ENCODE peak calls at places on chromosome 7, in nine cellular contexts. One of them, this sample, is unnamed. For H3K4me1, the result is how much of the 10 kb centered on the place peaks cover.

GRCh38 chr7:54712777-54713176 is 46.2 kb downstream of the SEC61G start:
- DNase-seq in gastrocnemius medialis: no peak
- DNase-seq in fibroblast of lung: no peak
- DNase-seq in CD8-positive, alpha-beta T cell: no peak
- DNase-seq in PC-3: no peak
- DNase-seq in lung: no peak
- DNase-seq in Panc1: no peak
- DNase-seq in ascending aorta: no peak
- DNase-seq in heart left ventricle: no peak
- DNase-seq in this sample: no peak

GRCh38 chr7:130486114-130486962 is 5.5 kb upstream of the MEST start:
- DNase-seq in Panc1: peak
- DNase-seq in fibroblast of lung: no peak
- DNase-seq in CD8-positive, alpha-beta T cell: peak
- DNase-seq in heart left ventricle: peak
- DNase-seq in ascending aorta: no peak
- DNase-seq in gastrocnemius medialis: no peak
- DNase-seq in lung: peak
- DNase-seq in PC-3: peak
- DNase-seq in this sample: peak

GRCh38 chr7:11557627-11558026 is 274.4 kb downstream of the THSD7A start:
- DNase-seq in Panc1: peak
- DNase-seq in heart left ventricle: no peak
- DNase-seq in PC-3: peak
- DNase-seq in fibroblast of lung: peak
- DNase-seq in lung: no peak
- DNase-seq in gastrocnemius medialis: peak
- DNase-seq in CD8-positive, alpha-beta T cell: no peak
- DNase-seq in ascending aorta: no peak
- DNase-seq in this sample: peak

GRCh38 chr7:100493476-100494264 is 9.9 kb downstream of the NYAP1 start:
- DNase-seq in PC-3: no peak
- DNase-seq in heart left ventricle: peak
- DNase-seq in ascending aorta: no peak
- DNase-seq in Panc1: no peak
- DNase-seq in lung: no peak
- DNase-seq in gastrocnemius medialis: no peak
- DNase-seq in CD8-positive, alpha-beta T cell: peak
- DNase-seq in fibroblast of lung: peak
- DNase-seq in this sample: no peak

GRCh38 chr7:55441002-55441401 is 75.9 kb downstream of the LANCL2 start:
- DNase-seq in Panc1: no peak
- DNase-seq in CD8-positive, alpha-beta T cell: no peak
- DNase-seq in heart left ventricle: no peak
- DNase-seq in gastrocnemius medialis: no peak
- DNase-seq in fibroblast of lung: no peak
- DNase-seq in lung: no peak
- DNase-seq in PC-3: no peak
- DNase-seq in ascending aorta: no peak
- DNase-seq in this sample: no peak

GRCh38 chr7:767580-767940 is 40.5 kb upstream of the PRKAR1B start:
- DNase-seq in CD8-positive, alpha-beta T cell: no peak
- DNase-seq in Panc1: no peak
- DNase-seq in lung: no peak
- DNase-seq in heart left ventricle: no peak
- DNase-seq in gastrocnemius medialis: peak
- DNase-seq in fibroblast of lung: no peak
- DNase-seq in PC-3: no peak
- DNase-seq in ascending aorta: no peak
- DNase-seq in this sample: no peak

GRCh38 chr7:33091111-33091531 is 18.1 kb downstream of the RP9 start:
- DNase-seq in gastrocnemius medialis: no peak
- DNase-seq in ascending aorta: no peak
- DNase-seq in fibroblast of lung: peak
- DNase-seq in CD8-positive, alpha-beta T cell: no peak
- DNase-seq in PC-3: peak
- DNase-seq in Panc1: no peak
- DNase-seq in lung: no peak
- DNase-seq in heart left ventricle: no peak
- DNase-seq in this sample: peak

GRCh38 chr7:107180378-107180777 is 11.6 kb downstream of the HBP1 start:
- DNase-seq in PC-3: peak
- DNase-seq in ascending aorta: no peak
- DNase-seq in gastrocnemius medialis: no peak
- DNase-seq in CD8-positive, alpha-beta T cell: peak
- DNase-seq in lung: peak
- DNase-seq in fibroblast of lung: peak
- DNase-seq in Panc1: no peak
- DNase-seq in heart left ventricle: no peak
- DNase-seq in this sample: peak

GRCh38 chr7:154387252-154387651 is 335.1 kb downstream of the DPP6 start:
- DNase-seq in heart left ventricle: no peak
- DNase-seq in gastrocnemius medialis: no peak
- DNase-seq in lung: no peak
- DNase-seq in PC-3: no peak
- DNase-seq in fibroblast of lung: no peak
- DNase-seq in Panc1: no peak
- DNase-seq in ascending aorta: no peak
- DNase-seq in CD8-positive, alpha-beta T cell: no peak
- DNase-seq in this sample: no peak

GRCh38 chr7:45657890-45658715 is 83.9 kb downstream of the ADCY1 start:
- DNase-seq in CD8-positive, alpha-beta T cell: no peak
- DNase-seq in heart left ventricle: peak
- DNase-seq in lung: peak
- DNase-seq in Panc1: no peak
- DNase-seq in ascending aorta: no peak
- DNase-seq in fibroblast of lung: no peak
- DNase-seq in gastrocnemius medialis: no peak
- DNase-seq in PC-3: no peak
- DNase-seq in this sample: no peak

GRCh38 chr7:132656846-132657776 is 80.8 kb upstream of the PLXNA4 start:
- DNase-seq in fibroblast of lung: no peak
- DNase-seq in lung: no peak
- DNase-seq in heart left ventricle: no peak
- DNase-seq in gastrocnemius medialis: no peak
- DNase-seq in ascending aorta: no peak
- DNase-seq in PC-3: peak
- DNase-seq in Panc1: no peak
- DNase-seq in CD8-positive, alpha-beta T cell: no peak
- DNase-seq in this sample: no peak

GRCh38 chr7:2800923-2801682 is 43.0 kb downstream of the GNA12 start:
- DNase-seq in ascending aorta: no peak
- DNase-seq in heart left ventricle: peak
- DNase-seq in gastrocnemius medialis: no peak
- DNase-seq in lung: no peak
- DNase-seq in PC-3: peak
- DNase-seq in fibroblast of lung: peak
- DNase-seq in Panc1: no peak
- DNase-seq in CD8-positive, alpha-beta T cell: no peak
- DNase-seq in this sample: no peak

GRCh38 chr7:159097661-159098423 is 46.8 kb downstream of the VIPR2 start:
- DNase-seq in gastrocnemius medialis: peak
- DNase-seq in CD8-positive, alpha-beta T cell: no peak
- DNase-seq in heart left ventricle: peak
- DNase-seq in lung: no peak
- DNase-seq in PC-3: no peak
- DNase-seq in fibroblast of lung: no peak
- DNase-seq in Panc1: no peak
- DNase-seq in ascending aorta: no peak
- DNase-seq in this sample: no peak

GRCh38 chr7:53428045-53428444 is 392.6 kb downstream of the POM121L12 start:
- DNase-seq in fibroblast of lung: no peak
- DNase-seq in gastrocnemius medialis: no peak
- DNase-seq in ascending aorta: no peak
- DNase-seq in CD8-positive, alpha-beta T cell: no peak
- DNase-seq in lung: no peak
- DNase-seq in Panc1: no peak
- DNase-seq in PC-3: no peak
- DNase-seq in heart left ventricle: no peak
- DNase-seq in this sample: no peak

GRCh38 chr7:157687158-157687557 is 350.4 kb downstream of the DNAJB6 start:
- DNase-seq in lung: no peak
- DNase-seq in heart left ventricle: no peak
- DNase-seq in Panc1: no peak
- DNase-seq in PC-3: peak
- DNase-seq in fibroblast of lung: peak
- DNase-seq in CD8-positive, alpha-beta T cell: no peak
- DNase-seq in gastrocnemius medialis: no peak
- DNase-seq in ascending aorta: no peak
- DNase-seq in this sample: no peak

GRCh38 chr7:148242271-148242801 is 348.2 kb upstream of the C7orf33 start:
- DNase-seq in fibroblast of lung: peak
- DNase-seq in heart left ventricle: no peak
- DNase-seq in Panc1: peak
- DNase-seq in gastrocnemius medialis: no peak
- DNase-seq in lung: peak
- DNase-seq in PC-3: peak
- DNase-seq in ascending aorta: no peak
- DNase-seq in CD8-positive, alpha-beta T cell: no peak
- DNase-seq in this sample: peak

GRCh38 chr7:94417921-94418320 is 23.2 kb downstream of the COL1A2 start:
- DNase-seq in Panc1: no peak
- DNase-seq in gastrocnemius medialis: no peak
- DNase-seq in ascending aorta: no peak
- DNase-seq in fibroblast of lung: no peak
- DNase-seq in lung: no peak
- DNase-seq in PC-3: no peak
- DNase-seq in heart left ventricle: no peak
- DNase-seq in CD8-positive, alpha-beta T cell: no peak
- DNase-seq in this sample: no peak
- H3K4me1 ChIP-seq in Panc1: under half
- H3K4me1 ChIP-seq in gastrocnemius medialis: under half
- H3K4me1 ChIP-seq in ascending aorta: under half
- H3K4me1 ChIP-seq in fibroblast of lung: under half
- H3K4me1 ChIP-seq in lung: under half
- H3K4me1 ChIP-seq in PC-3: under half
- H3K4me1 ChIP-seq in heart left ventricle: under half
- H3K4me1 ChIP-seq in CD8-positive, alpha-beta T cell: under half
- H3K4me1 ChIP-seq in this sample: under half

DNA sequence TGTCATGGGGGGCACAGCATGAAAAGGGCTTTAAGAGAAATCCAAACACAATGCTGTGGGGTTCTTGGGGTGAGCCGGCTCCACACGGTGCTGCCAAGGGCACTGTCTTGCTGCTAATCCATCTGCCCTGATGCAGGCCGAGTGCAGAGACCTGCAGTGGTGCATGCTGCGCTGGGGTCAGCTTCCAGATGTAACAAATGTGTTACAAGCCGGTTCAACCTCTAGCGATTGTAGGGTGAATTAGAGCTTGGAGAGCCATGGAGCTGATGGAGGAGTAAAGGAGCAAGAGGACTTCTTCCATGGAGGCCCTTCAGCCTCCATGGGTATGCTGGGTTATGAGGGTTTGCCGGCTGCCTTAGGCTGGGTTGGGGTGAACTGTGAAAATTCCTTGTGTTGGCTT is 402.3 kb downstream of the TYW1 start:
- DNase-seq in heart left ventricle: no peak
- DNase-seq in lung: no peak
- DNase-seq in PC-3: no peak
- DNase-seq in CD8-positive, alpha-beta T cell: no peak
- DNase-seq in fibroblast of lung: no peak
- DNase-seq in ascending aorta: no peak
- DNase-seq in Panc1: no peak
- DNase-seq in gastrocnemius medialis: no peak
- DNase-seq in this sample: no peak
- TF ChIP-seq CTCF in heart left ventricle: no peak
- TF ChIP-seq CTCF in lung: no peak
- TF ChIP-seq CTCF in PC-3: no peak
- TF ChIP-seq CTCF in CD8-positive, alpha-beta T cell: no peak
- TF ChIP-seq CTCF in fibroblast of lung: no peak
- TF ChIP-seq CTCF in ascending aorta: no peak
- TF ChIP-seq CTCF in Panc1: no peak
- TF ChIP-seq CTCF in gastrocnemius medialis: no peak
- TF ChIP-seq CTCF in this sample: no peak

GRCh38 chr7:51706851-51707250 is 390.2 kb upstream of the COBL start:
- DNase-seq in PC-3: no peak
- DNase-seq in lung: no peak
- DNase-seq in heart left ventricle: no peak
- DNase-seq in gastrocnemius medialis: no peak
- DNase-seq in CD8-positive, alpha-beta T cell: no peak
- DNase-seq in ascending aorta: no peak
- DNase-seq in fibroblast of lung: no peak
- DNase-seq in Panc1: no peak
- DNase-seq in this sample: no peak

GRCh38 chr7:51700593-51701215 is 384.1 kb upstream of the COBL start:
- DNase-seq in gastrocnemius medialis: no peak
- DNase-seq in ascending aorta: no peak
- DNase-seq in CD8-positive, alpha-beta T cell: no peak
- DNase-seq in heart left ventricle: no peak
- DNase-seq in fibroblast of lung: no peak
- DNase-seq in Panc1: no peak
- DNase-seq in lung: no peak
- DNase-seq in PC-3: no peak
- DNase-seq in this sample: no peak

GRCh38 chr7:51705701-51706100 is 389.1 kb upstream of the COBL start:
- DNase-seq in CD8-positive, alpha-beta T cell: no peak
- DNase-seq in Panc1: no peak
- DNase-seq in lung: no peak
- DNase-seq in fibroblast of lung: no peak
- DNase-seq in ascending aorta: no peak
- DNase-seq in heart left ventricle: no peak
- DNase-seq in gastrocnemius medialis: no peak
- DNase-seq in PC-3: no peak
- DNase-seq in this sample: no peak

GRCh38 chr7:51702673-51703072 is 386.1 kb upstream of the COBL start:
- DNase-seq in PC-3: no peak
- DNase-seq in lung: no peak
- DNase-seq in Panc1: no peak
- DNase-seq in gastrocnemius medialis: no peak
- DNase-seq in fibroblast of lung: no peak
- DNase-seq in CD8-positive, alpha-beta T cell: no peak
- DNase-seq in ascending aorta: no peak
- DNase-seq in heart left ventricle: no peak
- DNase-seq in this sample: no peak

DNA sequence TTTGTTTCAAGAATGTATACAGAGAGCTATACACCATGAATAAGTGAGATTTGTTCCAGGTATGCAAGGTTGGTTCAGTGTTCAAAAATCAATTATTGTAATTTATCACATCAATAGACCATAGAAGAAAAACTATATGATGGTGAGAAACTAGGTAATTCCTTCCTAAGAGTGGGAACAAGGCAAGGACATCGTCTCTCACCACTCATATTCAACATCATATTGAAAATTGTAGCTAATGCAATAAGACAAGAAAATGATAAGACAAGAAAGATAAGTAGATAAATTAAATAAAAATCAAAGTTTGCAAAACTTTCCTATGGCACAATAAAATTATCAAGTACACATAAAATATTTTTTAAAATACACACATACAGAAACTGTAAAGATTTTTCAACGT is 385.3 kb upstream of the COBL start:
- DNase-seq in CD8-positive, alpha-beta T cell: no peak
- DNase-seq in lung: no peak
- DNase-seq in PC-3: no peak
- DNase-seq in fibroblast of lung: no peak
- DNase-seq in ascending aorta: no peak
- DNase-seq in Panc1: no peak
- DNase-seq in gastrocnemius medialis: no peak
- DNase-seq in heart left ventricle: no peak
- DNase-seq in this sample: no peak
- H3K27ac ChIP-seq in CD8-positive, alpha-beta T cell: no peak
- H3K27ac ChIP-seq in lung: no peak
- H3K27ac ChIP-seq in PC-3: no peak
- H3K27ac ChIP-seq in fibroblast of lung: no peak
- H3K27ac ChIP-seq in ascending aorta: no peak
- H3K27ac ChIP-seq in Panc1: no peak
- H3K27ac ChIP-seq in gastrocnemius medialis: no peak
- H3K27ac ChIP-seq in heart left ventricle: no peak
- H3K27ac ChIP-seq in this sample: no peak

GRCh38 chr7:102008535-102009262 is 191.3 kb downstream of the CUX1 start:
- DNase-seq in Panc1: no peak
- DNase-seq in gastrocnemius medialis: no peak
- DNase-seq in fibroblast of lung: no peak
- DNase-seq in ascending aorta: no peak
- DNase-seq in heart left ventricle: no peak
- DNase-seq in PC-3: peak
- DNase-seq in lung: no peak
- DNase-seq in CD8-positive, alpha-beta T cell: no peak
- DNase-seq in this sample: peak
- H3K4me1 ChIP-seq in Panc1: under half
- H3K4me1 ChIP-seq in gastrocnemius medialis: under half
- H3K4me1 ChIP-seq in fibroblast of lung: under half
- H3K4me1 ChIP-seq in ascending aorta: under half
- H3K4me1 ChIP-seq in heart left ventricle: under half
- H3K4me1 ChIP-seq in PC-3: under half
- H3K4me1 ChIP-seq in lung: under half
- H3K4me1 ChIP-seq in CD8-positive, alpha-beta T cell: under half
- H3K4me1 ChIP-seq in this sample: under half